ENCODE peak calls at places on chromosomes 11 and 22, in six cellular contexts. E is HepG2, S is A549, Z is MM.1S, V is thoracic aorta, O is PC-3. G is an unnamed sample.

GRCh38 chr11:12914401-12914912 is 94.7 kb upstream of the RASSF10 start:
- DNase-seq in E (no peak), S (peak; percentile 63), Z (no peak), V (no peak), O (peak; percentile 30), G (peak; percentile 76)

GRCh38 chr11:7927635-7928034 is 3.4 kb downstream of the OR10A6 start:
- DNase-seq in E (no peak), S (no peak), Z (peak; percentile 16), V (no peak), O (peak; percentile 33), G (no peak)

GRCh38 chr11:33978376-33978775 is 73.2 kb upstream of the CAPRIN1 start:
- DNase-seq in E (no peak), S (no peak), Z (no peak), V (no peak), O (no peak), G (no peak)

GRCh38 chr11:65066805-65067291 is 8.5 kb upstream of the NAALADL1 start:
- DNase-seq in E (no peak), S (no peak), Z (no peak), V (no peak), O (no peak), G (no peak)

GRCh38 chr11:121930004-121930965 is 185.7 kb downstream of the BLID start:
- DNase-seq in E (no peak), S (no peak), Z (no peak), V (no peak), O (no peak), G (no peak)

GRCh38 chr22:46287873-46288751 is 8.6 kb upstream of the GTSE1 start:
- DNase-seq in E (no peak), S (no peak), Z (peak; percentile 64), V (no peak), O (no peak), G (no peak)

GRCh38 chr11:119156496-119156895 is 7.6 kb downstream of the ABCG4 start:
- DNase-seq in E (no peak), S (no peak), Z (no peak), V (no peak), O (no peak), G (no peak)

GRCh38 chr22:37906364-37907008 is 389 bp downstream of the MICALL1 start:
- DNase-seq in E (no peak), S (no peak), Z (peak; percentile 38), V (no peak), O (no peak), G (peak; percentile 81)

GRCh38 chr22:20545681-20546521 is 38.5 kb downstream of the MED15 start:
- DNase-seq in E (no peak), S (no peak), Z (no peak), V (no peak), O (no peak), G (no peak)

GRCh38 chr11:83483808-83484207 is 197.6 kb upstream of the CCDC90B start:
- DNase-seq in E (no peak), S (no peak), Z (no peak), V (no peak), O (no peak), G (no peak)

GRCh38 chr11:115530752-115531151 is 26.5 kb upstream of the CADM1 start:
- DNase-seq in E (no peak), S (peak; percentile 1), Z (no peak), V (no peak), O (no peak), G (no peak)
- TF ChIP-seq CTCF in E (peak; percentile 69), S (no peak), Z (no peak), V (no peak), O (no peak), G (no peak)

GRCh38 chr22:43152001-43152354 is 619 bp downstream of the TSPO start:
- DNase-seq in E (no peak), S (no peak), Z (no peak), V (no peak), O (no peak), G (no peak)
- H3K4me1 ChIP-seq in E (peaks cover 21% of the 10 kb centered on the region), S (peaks cover 14% of the 10 kb centered on the region), Z (peaks cover 12% of the 10 kb centered on the region), V (peaks cover 14% of the 10 kb centered on the region), O (peaks cover 13% of the 10 kb centered on the region), G (peaks cover 5% of the 10 kb centered on the region)

DNA sequence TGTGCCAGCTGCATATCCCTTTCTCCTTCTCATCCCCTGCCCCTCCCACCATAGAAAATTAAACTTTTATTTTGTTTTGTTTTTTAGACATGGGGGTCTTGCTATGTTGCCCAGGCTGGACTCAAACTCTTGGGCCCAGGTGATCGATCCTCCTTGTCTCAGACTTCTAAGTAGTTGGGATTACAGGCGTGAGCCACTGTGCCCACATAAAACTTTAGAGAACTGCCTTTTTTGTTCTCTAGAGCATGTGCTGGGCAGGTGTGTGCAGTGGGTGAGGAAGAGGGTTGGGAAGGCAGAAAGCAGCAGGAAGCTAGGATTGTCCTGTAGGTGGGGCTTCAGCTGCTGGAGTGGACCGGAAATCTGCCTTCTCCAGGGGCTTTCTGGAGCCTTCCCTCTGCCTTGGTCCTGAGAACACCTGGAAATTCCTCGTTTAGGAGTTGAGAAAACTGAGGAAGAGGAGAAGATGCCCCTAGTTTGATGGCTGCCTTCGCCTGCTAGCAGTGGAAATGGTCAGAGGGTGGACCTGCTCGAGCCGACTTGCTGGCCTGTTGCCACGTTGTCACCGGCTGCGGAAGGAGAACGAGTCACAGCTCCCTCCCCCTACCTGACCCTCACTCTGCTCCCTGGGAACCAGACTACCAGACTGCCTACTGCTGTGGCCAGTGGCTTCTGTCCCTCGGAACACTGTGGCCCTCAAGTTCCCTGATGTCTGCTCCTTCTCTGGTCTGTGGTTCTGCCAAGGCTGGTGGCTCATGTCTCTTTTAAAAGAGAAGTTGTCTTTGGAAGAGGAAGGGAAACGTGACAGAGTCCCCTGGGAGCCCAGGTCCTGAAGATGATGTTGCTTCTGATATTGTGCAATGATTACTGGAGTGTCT is 4.0 kb downstream of the ST14 start:
- DNase-seq in E (peak; percentile 55), S (no peak), Z (no peak), V (no peak), O (peak; percentile 51), G (no peak)
- H3K27ac ChIP-seq in E (peak overlapping the region; percentile 55), S (peak overlapping the region; percentile 73), Z (no peak overlapping the region), V (no peak overlapping the region), O (peak overlapping the region; percentile 22), G (peak overlapping the region; percentile 63)

DNA sequence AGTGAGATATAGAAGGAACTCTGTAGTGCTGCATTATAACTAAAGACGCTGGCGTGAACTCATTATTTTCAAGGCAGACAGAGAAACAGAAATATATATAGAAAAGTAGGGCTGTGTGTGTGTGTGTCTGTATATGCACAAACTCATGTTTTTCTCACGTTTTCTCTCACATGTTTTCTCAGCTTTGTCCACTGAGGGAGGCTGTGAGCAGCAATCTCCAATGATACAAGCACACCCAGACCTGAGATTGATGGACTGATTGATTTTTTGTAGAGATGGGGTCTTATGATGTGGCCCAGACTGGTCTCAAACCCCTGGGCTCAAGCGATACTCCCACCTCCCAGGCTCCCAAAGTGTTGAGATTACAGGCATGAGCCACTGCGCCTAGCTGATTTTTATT is 122.5 kb downstream of the SERGEF start:
- DNase-seq in E (no peak), S (no peak), Z (no peak), V (no peak), O (peak; percentile 7), G (no peak)
- TF ChIP-seq CTCF in E (no peak), S (no peak), Z (no peak), V (no peak), O (peak; percentile 35), G (no peak)

DNA sequence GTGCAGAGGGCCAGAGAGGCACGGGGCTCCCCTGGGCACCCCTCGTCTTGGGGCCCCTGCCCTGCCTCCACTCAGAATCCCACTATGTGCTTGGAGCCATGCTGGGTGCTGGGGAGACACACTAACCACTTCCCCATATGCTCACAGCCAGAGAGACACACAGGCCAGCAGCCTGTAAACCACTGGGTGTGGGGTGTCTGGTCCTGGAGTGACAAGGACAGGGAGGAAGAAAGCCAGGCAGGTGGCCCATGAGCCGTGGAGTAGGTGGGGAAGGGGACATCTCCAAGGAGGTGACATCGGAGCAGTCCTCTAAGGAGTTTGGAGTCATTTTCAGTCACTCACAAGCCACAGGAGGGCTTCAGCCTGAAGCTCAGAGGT is 58.9 kb downstream of the CDKN1C start:
- DNase-seq in E (no peak), S (no peak), Z (no peak), V (no peak), O (no peak), G (no peak)
- H3K4me1 ChIP-seq in E (peaks cover 10% of the 10 kb centered on the region), S (peaks cover 10% of the 10 kb centered on the region), Z (no peaks in the 10 kb centered on the region), V (peaks cover 17% of the 10 kb centered on the region), O (peaks cover 19% of the 10 kb centered on the region), G (no peaks in the 10 kb centered on the region)

GRCh38 chr22:36873614-36874308 is 13.0 kb downstream of the NCF4 start:
- DNase-seq in E (peak; percentile 62), S (peak; percentile 67), Z (peak; percentile 92), V (no peak), O (peak; percentile 55), G (peak; percentile 82)
- H3K27ac ChIP-seq in E (no peak overlapping the region), S (peak overlapping the region; percentile 56), Z (peak overlapping the region; percentile 93), V (no peak overlapping the region), O (peak overlapping the region; percentile 25), G (peak overlapping the region; percentile 43)

GRCh38 chr11:60913793-60914619 is at the start of gene TMEM109:
- DNase-seq in E (peak; percentile 68), S (peak; percentile 94), Z (peak; percentile 95), V (peak; percentile 42), O (peak; percentile 89), G (peak; percentile 95)
- TF ChIP-seq CTCF in E (no peak), S (no peak), Z (no peak), V (peak; percentile 5), O (no peak), G (no peak)

GRCh38 chr11:32033491-32033890 is 57.4 kb upstream of the RCN1 start:
- DNase-seq in E (no peak), S (no peak), Z (no peak), V (no peak), O (no peak), G (no peak)
- H3K4me1 ChIP-seq in E (no peaks in the 10 kb centered on the region), S (no peaks in the 10 kb centered on the region), Z (no peaks in the 10 kb centered on the region), V (no peaks in the 10 kb centered on the region), O (no peaks in the 10 kb centered on the region), G (no peaks in the 10 kb centered on the region)

GRCh38 chr11:62428871-62429601 is 10.2 kb downstream of the SCGB1A1 start:
- DNase-seq in E (no peak), S (no peak), Z (no peak), V (no peak), O (no peak), G (no peak)
- H3K27ac ChIP-seq in E (no peak overlapping the region), S (peak overlapping the region; percentile 86), Z (no peak overlapping the region), V (no peak overlapping the region), O (no peak overlapping the region), G (no peak overlapping the region)

G was measured in kidney.